ENCODE peak calls at places on chromosome 3, in six cellular contexts. H is tibial artery; D is prostate gland; N is neural progenitor cell; W is effector memory CD4-positive, alpha-beta T cell; T is AG04450. V is an unnamed sample.

GRCh38 chr3:133983576-133984560 is 45.9 kb downstream of the SLCO2A1 start:
- DNase-seq in H (no peak), D (no peak), W (no peak), T (no peak), N (no peak), V (no peak)

GRCh38 chr3:40623567-40623966 is 98.8 kb downstream of the ZNF621 start:
- DNase-seq in N (no peak), H (no peak), T (no peak), D (no peak), W (no peak), V (no peak)

GRCh38 chr3:17301271-17301670 is 416.5 kb downstream of the PLCL2 start:
- DNase-seq in N (no peak), T (no peak), D (peak; percentile 22), W (no peak), H (no peak), V (no peak)

GRCh38 chr3:112043621-112044201 is 9.2 kb downstream of the TMPRSS7 start:
- DNase-seq in W (no peak), N (peak; percentile 72), T (peak; percentile 44), H (peak; percentile 23), D (peak; percentile 14), V (no peak)

GRCh38 chr3:78255403-78255802 is 1215.5 kb downstream of the ROBO2 start:
- DNase-seq in D (no peak), H (no peak), N (no peak), T (peak; percentile 67), W (no peak), V (no peak)

GRCh38 chr3:123314409-123315270 is 112.9 kb downstream of the SEC22A start:
- DNase-seq in W (no peak), H (no peak), T (no peak), N (peak; percentile 42), D (no peak), V (no peak)

GRCh38 chr3:62875103-62876002 is at the start of gene CADPS:
- DNase-seq in W (no peak), D (no peak), H (peak; percentile 25), T (no peak), N (peak; percentile 77), V (no peak)

GRCh38 chr3:78880588-78881461 is 887.0 kb downstream of the ROBO1 start:
- DNase-seq in N (no peak), T (no peak), D (no peak), W (no peak), H (no peak), V (no peak)

DNA sequence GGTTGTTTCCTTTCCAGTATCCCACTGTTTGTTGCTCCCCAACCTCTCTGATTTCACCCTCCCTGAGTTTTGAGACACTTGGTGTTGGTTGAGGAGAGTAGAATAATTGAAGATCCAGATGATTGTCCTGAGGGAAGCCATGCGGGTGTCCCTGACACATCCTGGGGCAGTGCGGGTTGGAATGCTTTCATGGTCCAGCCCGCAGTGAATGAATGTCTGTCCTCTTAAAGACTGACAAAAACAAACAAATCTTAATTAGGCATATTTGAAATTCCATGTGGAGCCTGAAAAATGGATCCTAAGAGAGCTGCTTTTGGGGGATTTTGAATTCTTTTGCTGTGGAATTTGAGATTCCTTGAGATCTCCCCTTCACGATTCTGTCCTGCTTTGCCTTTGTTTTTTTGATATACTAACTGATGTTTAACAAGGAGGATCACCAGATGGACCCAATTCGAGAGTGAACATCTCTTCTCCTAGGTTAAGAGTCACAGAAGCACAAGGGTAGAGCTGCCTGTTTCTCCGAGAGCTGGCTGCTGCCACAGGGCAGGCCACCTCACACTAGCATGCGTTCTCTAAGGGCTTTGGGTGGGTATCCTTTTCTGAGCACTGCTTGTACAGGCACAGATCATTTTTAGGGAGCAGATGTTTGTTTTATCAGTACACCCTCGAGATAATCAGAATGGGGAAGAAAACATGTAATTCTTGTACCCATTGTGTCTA is 47.4 kb downstream of the GPR171 start:
- DNase-seq in H (no peak), T (no peak), N (peak; percentile 42), D (no peak), W (no peak), V (no peak)
- H3K9me3 ChIP-seq in H (no peaks in the 10 kb centered on the region), T (no peaks in the 10 kb centered on the region), N (no peaks in the 10 kb centered on the region), D (no peaks in the 10 kb centered on the region), W (no peaks in the 10 kb centered on the region), V (no peaks in the 10 kb centered on the region)

GRCh38 chr3:138675393-138675792 is 66.8 kb downstream of the FAIM start:
- DNase-seq in H (no peak), D (no peak), N (no peak), T (no peak), W (no peak), V (no peak)
- H3K9me3 ChIP-seq in H (no peaks in the 10 kb centered on the region), D (no peaks in the 10 kb centered on the region), N (no peaks in the 10 kb centered on the region), T (peaks cover 11% of the 10 kb centered on the region), W (no peaks in the 10 kb centered on the region), V (peaks cover 10% of the 10 kb centered on the region)

DNA sequence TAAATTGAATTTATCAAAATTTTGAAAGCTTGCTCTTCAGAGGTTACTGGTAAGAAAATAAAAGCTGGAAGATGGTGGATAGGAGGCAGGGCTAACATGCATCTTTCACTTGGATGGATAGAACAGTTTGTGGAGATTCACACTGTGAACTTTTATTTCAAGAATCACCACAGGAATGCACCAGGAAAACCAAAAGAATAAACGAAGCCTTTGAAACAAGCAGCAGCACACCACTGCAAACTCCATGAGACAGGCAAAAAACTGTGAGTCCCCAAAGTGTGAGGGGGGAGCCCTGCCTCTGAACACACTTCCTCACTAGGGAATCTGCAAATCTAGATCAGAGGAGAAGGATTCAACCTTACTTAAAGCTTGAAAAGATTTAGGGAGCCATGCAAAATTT is 122.2 kb downstream of the RTP4 start:
- DNase-seq in D (no peak), T (no peak), H (no peak), W (no peak), N (no peak), V (no peak)
- H3K9me3 ChIP-seq in D (no peaks in the 10 kb centered on the region), T (no peaks in the 10 kb centered on the region), H (no peaks in the 10 kb centered on the region), W (no peaks in the 10 kb centered on the region), N (peaks cover 4% of the 10 kb centered on the region), V (peaks cover 3% of the 10 kb centered on the region)

DNA sequence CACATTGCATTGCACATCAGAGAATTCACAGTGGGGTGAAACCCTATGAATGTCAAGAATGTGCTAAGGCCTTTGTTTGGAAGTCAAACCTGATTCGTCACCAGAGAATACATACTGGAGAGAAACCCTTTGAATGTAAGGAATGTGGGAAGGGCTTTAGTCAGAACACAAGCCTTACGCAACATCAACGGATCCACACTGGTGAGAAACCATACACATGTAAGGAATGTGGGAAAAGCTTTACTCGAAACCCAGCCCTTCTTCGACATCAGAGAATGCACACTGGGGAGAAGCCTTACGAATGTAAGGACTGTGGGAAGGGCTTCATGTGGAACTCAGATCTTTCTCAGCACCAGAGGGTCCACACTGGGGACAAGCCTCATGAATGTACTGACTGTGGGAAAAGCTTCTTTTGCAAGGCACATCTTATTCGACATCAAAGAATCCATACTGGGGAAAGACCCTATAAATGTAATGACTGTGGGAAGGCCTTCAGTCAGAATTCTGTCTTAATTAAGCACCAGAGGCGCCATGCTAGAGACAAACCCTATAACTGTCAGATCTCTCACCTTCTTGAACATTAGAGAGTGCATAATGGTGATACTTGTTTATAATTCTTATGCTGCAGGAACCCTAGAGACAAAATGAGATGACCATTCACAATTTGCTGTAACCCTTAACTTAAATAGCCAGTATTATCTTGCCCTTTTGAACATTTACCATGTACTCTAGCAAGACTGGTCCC is 9.0 kb downstream of the ZNF662 start:
- DNase-seq in H (no peak), T (no peak), D (no peak), N (peak; percentile 3), W (no peak), V (no peak)
- H3K9me3 ChIP-seq in H (peaks cover 70% of the 10 kb centered on the region), T (peaks cover 10% of the 10 kb centered on the region), D (no peaks in the 10 kb centered on the region), N (peaks cover 20% of the 10 kb centered on the region), W (peaks cover 12% of the 10 kb centered on the region), V (peaks cover 77% of the 10 kb centered on the region)

GRCh38 chr3:44722103-44722401 is 7.4 kb upstream of the ZNF501 start:
- DNase-seq in H (no peak), D (no peak), N (no peak), W (no peak), T (no peak), V (no peak)

GRCh38 chr3:44721231-44722102 is 8.0 kb upstream of the ZNF501 start:
- DNase-seq in H (no peak), T (no peak), W (no peak), D (no peak), N (no peak), V (no peak)
- H3K9me3 ChIP-seq in H (peaks cover 85% of the 10 kb centered on the region), T (peaks cover 60% of the 10 kb centered on the region), W (peaks cover 68% of the 10 kb centered on the region), D (peaks cover 6% of the 10 kb centered on the region), N (peaks cover 42% of the 10 kb centered on the region), V (peaks cover 85% of the 10 kb centered on the region)

DNA sequence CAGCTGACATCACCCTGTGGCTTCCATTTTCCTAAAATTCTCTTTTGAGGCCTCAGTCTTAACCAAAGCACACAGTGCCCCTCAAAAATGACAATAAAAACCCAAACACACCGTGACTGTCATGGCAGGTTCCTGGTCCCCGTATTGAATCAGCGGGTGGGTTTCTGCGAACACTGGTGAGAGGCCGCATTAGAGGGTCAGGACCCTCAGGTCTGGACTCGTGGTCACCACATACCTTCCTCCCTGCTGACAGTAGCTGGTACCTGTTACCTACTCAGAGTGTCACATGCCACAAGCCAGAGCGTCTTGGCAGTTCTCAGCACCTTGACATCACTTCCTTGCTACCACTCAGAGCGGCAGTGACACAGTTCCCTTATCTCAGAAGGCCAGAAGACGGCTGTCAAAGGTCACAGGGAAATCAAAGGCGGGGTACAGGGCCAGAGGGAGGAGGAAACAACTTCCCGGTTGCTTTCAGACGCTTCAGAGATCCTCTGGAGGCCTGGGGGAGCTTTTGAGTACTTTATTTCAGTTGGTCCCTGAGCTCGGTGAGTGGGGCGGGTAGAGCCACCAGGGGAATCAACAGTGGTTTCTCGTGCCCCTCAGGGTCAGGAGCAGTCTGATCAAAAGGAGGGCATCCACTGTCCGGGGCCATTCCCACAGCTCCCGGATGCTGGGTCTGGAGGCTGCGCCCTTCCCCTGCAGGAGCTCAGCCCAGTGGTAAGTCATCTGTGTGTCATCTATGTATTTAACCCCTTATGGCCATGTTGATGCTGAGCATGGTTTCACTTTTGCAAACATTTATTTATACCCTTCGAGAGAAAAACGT is at the start of the genes CCR5AS and CCRL2:
- DNase-seq in H (peak; percentile 56), D (no peak), W (no peak), N (no peak), T (no peak), V (no peak)
- H3K9me3 ChIP-seq in H (no peaks in the 10 kb centered on the region), D (no peaks in the 10 kb centered on the region), W (no peaks in the 10 kb centered on the region), N (no peaks in the 10 kb centered on the region), T (no peaks in the 10 kb centered on the region), V (no peaks in the 10 kb centered on the region)